ENCODE peak calls at places on chromosomes 4 and X, in ten cellular contexts. One of them, this sample, is unnamed.
A peak's percentile ranks its signal among the peaks of the same experiment; 100 is the strongest.

GRCh38 chrX:153925739-153926593 is at the start of gene ARHGAP4:
- DNase-seq in upper lobe of left lung: no peak
- DNase-seq in ovary: peak; percentile 37
- DNase-seq in suprapubic skin: no peak
- DNase-seq in transverse colon: no peak
- DNase-seq in GM12878: no peak
- DNase-seq in stomach: no peak
- DNase-seq in H1: no peak
- DNase-seq in sigmoid colon: no peak
- DNase-seq in K562: peak; percentile 74
- DNase-seq in this sample: no peak

GRCh38 chrX:122219735-122220134 is 964.3 kb upstream of the GRIA3 start:
- DNase-seq in suprapubic skin: no peak
- DNase-seq in upper lobe of left lung: no peak
- DNase-seq in stomach: no peak
- DNase-seq in transverse colon: no peak
- DNase-seq in H1: no peak
- DNase-seq in K562: no peak
- DNase-seq in GM12878: no peak
- DNase-seq in sigmoid colon: no peak
- DNase-seq in ovary: no peak
- DNase-seq in this sample: no peak

GRCh38 chrX:55057691-55058249 is 17.1 kb upstream of the PAGE2B start:
- DNase-seq in sigmoid colon: no peak
- DNase-seq in upper lobe of left lung: no peak
- DNase-seq in K562: peak; percentile 26
- DNase-seq in transverse colon: no peak
- DNase-seq in stomach: no peak
- DNase-seq in GM12878: no peak
- DNase-seq in ovary: no peak
- DNase-seq in H1: no peak
- DNase-seq in suprapubic skin: no peak
- DNase-seq in this sample: peak; percentile 60

GRCh38 chr4:103046416-103047290 is 27.1 kb upstream of the SLC9B1 start:
- DNase-seq in stomach: peak; percentile 30
- DNase-seq in GM12878: no peak
- DNase-seq in H1: no peak
- DNase-seq in suprapubic skin: no peak
- DNase-seq in K562: peak; percentile 56
- DNase-seq in ovary: no peak
- DNase-seq in upper lobe of left lung: peak; percentile 24
- DNase-seq in sigmoid colon: no peak
- DNase-seq in transverse colon: peak; percentile 27
- DNase-seq in this sample: no peak

GRCh38 chr4:24488399-24489164 is 95.8 kb downstream of the DHX15 start:
- DNase-seq in stomach: peak; percentile 87
- DNase-seq in GM12878: peak; percentile 5
- DNase-seq in upper lobe of left lung: peak; percentile 69
- DNase-seq in sigmoid colon: peak; percentile 82
- DNase-seq in K562: peak; percentile 85
- DNase-seq in suprapubic skin: peak; percentile 78
- DNase-seq in ovary: peak; percentile 55
- DNase-seq in H1: no peak
- DNase-seq in transverse colon: peak; percentile 79
- DNase-seq in this sample: peak; percentile 74

GRCh38 chr4:85243857-85244256 is 231.1 kb upstream of the ARHGAP24 start:
- DNase-seq in GM12878: no peak
- DNase-seq in upper lobe of left lung: no peak
- DNase-seq in transverse colon: no peak
- DNase-seq in sigmoid colon: no peak
- DNase-seq in H1: no peak
- DNase-seq in stomach: no peak
- DNase-seq in ovary: no peak
- DNase-seq in suprapubic skin: no peak
- DNase-seq in K562: no peak
- DNase-seq in this sample: no peak

GRCh38 chr4:138982754-138983153 is 32.8 kb upstream of the NOCT start:
- DNase-seq in ovary: no peak
- DNase-seq in transverse colon: no peak
- DNase-seq in GM12878: no peak
- DNase-seq in sigmoid colon: no peak
- DNase-seq in suprapubic skin: no peak
- DNase-seq in H1: no peak
- DNase-seq in stomach: no peak
- DNase-seq in upper lobe of left lung: no peak
- DNase-seq in K562: no peak
- DNase-seq in this sample: no peak

GRCh38 chr4:108793413-108793812 is 30.6 kb upstream of the ETNPPL start:
- DNase-seq in stomach: no peak
- DNase-seq in K562: no peak
- DNase-seq in GM12878: no peak
- DNase-seq in upper lobe of left lung: no peak
- DNase-seq in H1: no peak
- DNase-seq in ovary: no peak
- DNase-seq in sigmoid colon: no peak
- DNase-seq in suprapubic skin: no peak
- DNase-seq in transverse colon: no peak
- DNase-seq in this sample: no peak

GRCh38 chr4:151139814-151140213 is 40.4 kb downstream of the RPS3A start:
- DNase-seq in H1: no peak
- DNase-seq in ovary: no peak
- DNase-seq in sigmoid colon: no peak
- DNase-seq in suprapubic skin: no peak
- DNase-seq in transverse colon: no peak
- DNase-seq in K562: no peak
- DNase-seq in stomach: no peak
- DNase-seq in upper lobe of left lung: no peak
- DNase-seq in GM12878: no peak
- DNase-seq in this sample: no peak

GRCh38 chrX:91331476-91331875 is 103.2 kb upstream of the PABPC5 start:
- DNase-seq in transverse colon: no peak
- DNase-seq in stomach: no peak
- DNase-seq in K562: no peak
- DNase-seq in suprapubic skin: no peak
- DNase-seq in upper lobe of left lung: no peak
- DNase-seq in GM12878: no peak
- DNase-seq in ovary: no peak
- DNase-seq in H1: no peak
- DNase-seq in sigmoid colon: no peak
- DNase-seq in this sample: no peak

GRCh38 chr4:121764702-121765367 is at the start of gene SMIM43:
- DNase-seq in suprapubic skin: no peak
- DNase-seq in transverse colon: no peak
- DNase-seq in K562: no peak
- DNase-seq in GM12878: no peak
- DNase-seq in ovary: peak; percentile 22
- DNase-seq in sigmoid colon: no peak
- DNase-seq in H1: no peak
- DNase-seq in stomach: no peak
- DNase-seq in upper lobe of left lung: no peak
- DNase-seq in this sample: no peak

GRCh38 chr4:147594107-147594506 is 23.1 kb upstream of the TMEM184C start:
- DNase-seq in GM12878: no peak
- DNase-seq in K562: no peak
- DNase-seq in suprapubic skin: no peak
- DNase-seq in transverse colon: no peak
- DNase-seq in ovary: no peak
- DNase-seq in upper lobe of left lung: no peak
- DNase-seq in stomach: no peak
- DNase-seq in H1: no peak
- DNase-seq in sigmoid colon: no peak
- DNase-seq in this sample: no peak

GRCh38 chr4:147590249-147590920 is 26.8 kb upstream of the TMEM184C start:
- DNase-seq in ovary: peak; percentile 78
- DNase-seq in transverse colon: peak; percentile 33
- DNase-seq in sigmoid colon: no peak
- DNase-seq in GM12878: no peak
- DNase-seq in stomach: peak; percentile 55
- DNase-seq in suprapubic skin: no peak
- DNase-seq in upper lobe of left lung: peak; percentile 35
- DNase-seq in K562: peak; percentile 45
- DNase-seq in H1: no peak
- DNase-seq in this sample: peak; percentile 88

GRCh38 chr4:73021634-73022033 is 47.9 kb downstream of the COX18 start:
- DNase-seq in suprapubic skin: no peak
- DNase-seq in transverse colon: no peak
- DNase-seq in H1: no peak
- DNase-seq in sigmoid colon: no peak
- DNase-seq in stomach: no peak
- DNase-seq in K562: peak; percentile 18
- DNase-seq in ovary: no peak
- DNase-seq in upper lobe of left lung: no peak
- DNase-seq in GM12878: no peak
- DNase-seq in this sample: no peak
- TF ChIP-seq EP300 in suprapubic skin: no peak
- TF ChIP-seq EP300 in transverse colon: no peak
- TF ChIP-seq EP300 in H1: no peak
- TF ChIP-seq EP300 in sigmoid colon: no peak
- TF ChIP-seq EP300 in stomach: no peak
- TF ChIP-seq EP300 in K562: no peak
- TF ChIP-seq EP300 in ovary: no peak
- TF ChIP-seq EP300 in upper lobe of left lung: no peak
- TF ChIP-seq EP300 in GM12878: no peak
- TF ChIP-seq EP300 in this sample: no peak

DNA sequence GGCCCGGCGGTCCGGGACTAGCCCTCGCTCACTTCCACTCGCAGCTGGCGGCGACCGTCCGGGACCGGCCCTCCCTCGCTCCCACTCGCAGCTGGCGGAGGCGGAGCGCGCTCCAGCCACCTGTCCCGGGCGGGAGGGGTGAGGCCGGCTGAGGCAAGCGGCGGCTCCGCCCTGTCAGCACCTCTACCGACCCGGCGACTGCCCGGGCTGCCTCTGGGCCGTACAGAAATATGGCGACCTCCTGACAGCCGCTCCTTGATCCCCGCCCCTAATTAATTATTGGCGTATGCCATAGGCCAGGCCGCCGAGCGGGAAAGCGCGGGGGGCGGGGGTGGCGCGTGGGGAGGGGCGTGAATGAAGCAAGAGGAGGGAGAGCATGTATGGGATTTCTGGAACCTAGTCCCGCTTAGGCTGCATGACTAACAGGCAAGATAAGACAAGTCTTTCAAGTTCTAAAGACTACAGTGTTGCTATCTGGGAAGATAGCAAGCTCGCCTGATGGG is at the start of gene MORC4:
- DNase-seq in transverse colon: peak; percentile 78
- DNase-seq in ovary: peak; percentile 78
- DNase-seq in H1: peak; percentile 58
- DNase-seq in sigmoid colon: peak; percentile 91
- DNase-seq in K562: peak; percentile 16
- DNase-seq in upper lobe of left lung: peak; percentile 78
- DNase-seq in suprapubic skin: peak; percentile 87
- DNase-seq in GM12878: no peak
- DNase-seq in stomach: peak; percentile 84
- DNase-seq in this sample: peak; percentile 63
- TF ChIP-seq POLR2A in transverse colon: peak; percentile 27
- TF ChIP-seq POLR2A in ovary: peak; percentile 19
- TF ChIP-seq POLR2A in H1: peak; percentile 29
- TF ChIP-seq POLR2A in sigmoid colon: peak; percentile 22
- TF ChIP-seq POLR2A in K562: no peak
- TF ChIP-seq POLR2A in upper lobe of left lung: no peak
- TF ChIP-seq POLR2A in suprapubic skin: no peak
- TF ChIP-seq POLR2A in GM12878: no peak
- TF ChIP-seq POLR2A in stomach: no peak
- TF ChIP-seq POLR2A in this sample: peak; percentile 69

GRCh38 chr4:41625531-41625930 is 87.6 kb downstream of the LIMCH1 start:
- DNase-seq in K562: no peak
- DNase-seq in transverse colon: no peak
- DNase-seq in H1: no peak
- DNase-seq in upper lobe of left lung: no peak
- DNase-seq in ovary: no peak
- DNase-seq in sigmoid colon: no peak
- DNase-seq in suprapubic skin: no peak
- DNase-seq in stomach: no peak
- DNase-seq in GM12878: no peak
- DNase-seq in this sample: no peak

GRCh38 chr4:41619161-41619560 is 81.2 kb downstream of the LIMCH1 start:
- DNase-seq in K562: no peak
- DNase-seq in stomach: no peak
- DNase-seq in GM12878: no peak
- DNase-seq in H1: no peak
- DNase-seq in upper lobe of left lung: no peak
- DNase-seq in sigmoid colon: no peak
- DNase-seq in ovary: no peak
- DNase-seq in transverse colon: no peak
- DNase-seq in suprapubic skin: no peak
- DNase-seq in this sample: no peak

GRCh38 chr4:41620594-41621256 is 82.8 kb downstream of the LIMCH1 start:
- DNase-seq in ovary: no peak
- DNase-seq in H1: no peak
- DNase-seq in K562: no peak
- DNase-seq in GM12878: no peak
- DNase-seq in transverse colon: no peak
- DNase-seq in suprapubic skin: no peak
- DNase-seq in sigmoid colon: no peak
- DNase-seq in stomach: no peak
- DNase-seq in upper lobe of left lung: no peak
- DNase-seq in this sample: no peak

GRCh38 chr4:41624765-41625164 is 86.8 kb downstream of the LIMCH1 start:
- DNase-seq in sigmoid colon: no peak
- DNase-seq in stomach: no peak
- DNase-seq in K562: no peak
- DNase-seq in upper lobe of left lung: no peak
- DNase-seq in transverse colon: no peak
- DNase-seq in GM12878: no peak
- DNase-seq in H1: no peak
- DNase-seq in suprapubic skin: no peak
- DNase-seq in ovary: no peak
- DNase-seq in this sample: no peak

DNA sequence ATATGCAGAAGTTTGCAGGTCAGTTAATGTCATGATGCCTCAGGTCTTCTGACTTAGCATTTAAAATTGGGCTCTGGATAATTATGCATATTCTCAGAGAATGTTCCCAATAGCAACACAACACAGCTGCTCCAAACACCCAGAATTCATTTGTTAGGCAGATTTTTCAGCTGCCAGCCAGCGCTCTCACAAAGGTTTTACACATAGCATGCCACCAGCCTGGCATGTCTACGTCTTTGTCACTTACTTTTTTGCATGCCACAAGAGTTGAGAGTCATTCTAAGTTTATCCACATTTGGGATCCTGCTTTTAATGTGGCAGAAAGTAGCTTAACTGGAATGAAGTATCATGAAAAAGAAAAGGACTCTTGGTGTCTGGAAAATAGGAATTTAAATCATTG is 84.9 kb downstream of the LIMCH1 start:
- DNase-seq in GM12878: no peak
- DNase-seq in H1: no peak
- DNase-seq in stomach: no peak
- DNase-seq in upper lobe of left lung: no peak
- DNase-seq in suprapubic skin: no peak
- DNase-seq in transverse colon: no peak
- DNase-seq in K562: no peak
- DNase-seq in sigmoid colon: no peak
- DNase-seq in ovary: no peak
- DNase-seq in this sample: no peak
- H3K36me3 ChIP-seq in GM12878: no peaks in the 10 kb centered on the region
- H3K36me3 ChIP-seq in H1: no peaks in the 10 kb centered on the region
- H3K36me3 ChIP-seq in stomach: peaks cover 9% of the 10 kb centered on the region
- H3K36me3 ChIP-seq in upper lobe of left lung: no peaks in the 10 kb centered on the region
- H3K36me3 ChIP-seq in suprapubic skin: no peaks in the 10 kb centered on the region
- H3K36me3 ChIP-seq in transverse colon: no peaks in the 10 kb centered on the region
- H3K36me3 ChIP-seq in K562: no peaks in the 10 kb centered on the region
- H3K36me3 ChIP-seq in sigmoid colon: no peaks in the 10 kb centered on the region
- H3K36me3 ChIP-seq in ovary: no peaks in the 10 kb centered on the region
- H3K36me3 ChIP-seq in this sample: peaks cover 7% of the 10 kb centered on the region

GRCh38 chrX:77447339-77448149 is at the start of gene FGF16:
- DNase-seq in ovary: no peak
- DNase-seq in H1: no peak
- DNase-seq in upper lobe of left lung: no peak
- DNase-seq in stomach: no peak
- DNase-seq in K562: no peak
- DNase-seq in suprapubic skin: peak; percentile 61
- DNase-seq in transverse colon: no peak
- DNase-seq in sigmoid colon: no peak
- DNase-seq in GM12878: no peak
- DNase-seq in this sample: no peak
- TF ChIP-seq EP300 in ovary: no peak
- TF ChIP-seq EP300 in H1: no peak
- TF ChIP-seq EP300 in upper lobe of left lung: no peak
- TF ChIP-seq EP300 in stomach: no peak
- TF ChIP-seq EP300 in K562: no peak
- TF ChIP-seq EP300 in suprapubic skin: no peak
- TF ChIP-seq EP300 in transverse colon: no peak
- TF ChIP-seq EP300 in sigmoid colon: no peak
- TF ChIP-seq EP300 in GM12878: no peak
- TF ChIP-seq EP300 in this sample: no peak

This sample was measured in tibial nerve.